ENCODE peak calls at places on chromosomes 5 and 9, in six cellular contexts. O is ascending aorta, M is endothelial cell of umbilical vein, Q is CD14-positive monocyte, A is mammary epithelial cell, W is cardiac muscle cell. J is an unnamed sample.

GRCh38 chr9:111297061-111297824 is 32.8 kb downstream of the OR2K2 start:
- DNase-seq in O (no peak), W (no peak), M (no peak), A (no peak), Q (no peak), J (no peak)

GRCh38 chr9:116842658-116843057 is 155.6 kb downstream of the TRIM32 start:
- DNase-seq in W (no peak), O (no peak), A (peak; percentile 20), Q (no peak), M (no peak), J (no peak)

GRCh38 chr9:111959468-111959941 is 62.9 kb downstream of the UGCG start:
- DNase-seq in Q (peak; percentile 71), O (no peak), A (peak; percentile 99), W (peak; percentile 11), M (peak; percentile 49), J (peak; percentile 94)

GRCh38 chr9:90523953-90524352 is 118.7 kb downstream of the DIRAS2 start:
- DNase-seq in W (no peak), A (no peak), M (no peak), Q (no peak), O (no peak), J (no peak)

GRCh38 chr5:60972225-60972624 is 27.2 kb downstream of the NDUFAF2 start:
- DNase-seq in A (peak; percentile 28), Q (no peak), M (no peak), W (no peak), O (no peak), J (no peak)

GRCh38 chr5:174733091-174733690 is 8.8 kb downstream of the MSX2 start:
- DNase-seq in W (no peak), O (no peak), A (no peak), Q (no peak), M (no peak), J (no peak)

GRCh38 chr9:121581775-121582600 is 69.4 kb upstream of the DAB2IP start:
- DNase-seq in W (no peak), Q (no peak), M (no peak), O (no peak), A (no peak), J (no peak)

GRCh38 chr5:89932771-89933181 is 476.8 kb downstream of the CETN3 start:
- DNase-seq in O (no peak), A (no peak), Q (no peak), W (no peak), M (peak; percentile 63), J (no peak)

GRCh38 chr5:143006511-143006910 is 236.3 kb downstream of the ARHGAP26 start:
- DNase-seq in A (no peak), O (no peak), Q (no peak), W (no peak), M (no peak), J (no peak)

GRCh38 chr9:116686693-116687073 is 422 bp upstream of the TRIM32 start:
- DNase-seq in Q (no peak), A (no peak), M (no peak), W (peak; percentile 19), O (no peak), J (no peak)

GRCh38 chr9:129873563-129873962 is 38.3 kb downstream of the USP20 start:
- DNase-seq in W (no peak), O (no peak), Q (no peak), M (no peak), A (no peak), J (no peak)

GRCh38 chr5:115571441-115571878 is 26.9 kb upstream of the FEM1C start:
- DNase-seq in Q (no peak), W (no peak), A (no peak), O (no peak), M (peak; percentile 77), J (no peak)

GRCh38 chr5:67543704-67544103 is 347.1 kb upstream of the CD180 start:
- DNase-seq in O (no peak), Q (no peak), A (no peak), W (no peak), M (no peak), J (no peak)

GRCh38 chr5:96651047-96651446 is 11.1 kb upstream of the CAST start:
- DNase-seq in W (no peak), A (no peak), Q (peak; percentile 52), M (no peak), O (no peak), J (no peak)

GRCh38 chr5:109929371-109929770 is 239.6 kb downstream of the MAN2A1 start:
- DNase-seq in M (no peak), Q (no peak), W (no peak), O (no peak), A (no peak), J (no peak)

GRCh38 chr5:62938927-62939326 is 360.3 kb downstream of the LRRC70 start:
- DNase-seq in O (no peak), A (no peak), M (no peak), W (peak; percentile 51), Q (no peak), J (no peak)

GRCh38 chr9:129166962-129167557 is 11.0 kb downstream of the IER5L start:
- DNase-seq in W (no peak), Q (peak; percentile 71), O (no peak), A (peak; percentile 89), M (peak; percentile 90), J (peak; percentile 100)

GRCh38 chr5:28896949-28897348 is 1858.6 kb upstream of the CDH9 start:
- DNase-seq in M (no peak), A (no peak), Q (no peak), O (no peak), W (no peak), J (peak; percentile 28)

GRCh38 chr5:39190311-39191102 is 28.9 kb downstream of the FYB1 start:
- DNase-seq in W (no peak), A (no peak), O (no peak), Q (no peak), M (no peak), J (no peak)

GRCh38 chr5:606526-607399 is 5.4 kb upstream of the CEP72 start:
- DNase-seq in A (no peak), O (no peak), W (no peak), M (no peak), Q (no peak), J (no peak)

GRCh38 chr9:136316896-136317676 is 10.3 kb upstream of the GPSM1 start:
- DNase-seq in O (no peak), A (peak; percentile 54), W (no peak), M (no peak), Q (no peak), J (no peak)

GRCh38 chr5:53481887-53482716 is 1.7 kb downstream of the FST start:
- DNase-seq in O (peak; percentile 13), Q (peak; percentile 72), M (peak; percentile 62), W (peak; percentile 63), A (peak; percentile 78), J (peak; percentile 92)

GRCh38 chr9:5532301-5532700 is 22.0 kb downstream of the PDCD1LG2 start:
- DNase-seq in Q (no peak), A (no peak), M (no peak), O (no peak), W (no peak), J (no peak)

GRCh38 chr9:105187781-105188180 is 56.7 kb upstream of the SLC44A1 start:
- DNase-seq in W (no peak), A (peak; percentile 50), Q (no peak), O (no peak), M (peak; percentile 81), J (peak; percentile 83)

GRCh38 chr5:7018144-7018543 is 304.9 kb downstream of the TENT4A start:
- DNase-seq in Q (no peak), M (no peak), A (no peak), W (no peak), O (no peak), J (no peak)

GRCh38 chr5:7017004-7017770 is 304.0 kb downstream of the TENT4A start:
- DNase-seq in A (no peak), O (no peak), M (no peak), Q (no peak), W (no peak), J (no peak)

GRCh38 chr5:7015586-7016256 is 302.5 kb downstream of the TENT4A start:
- DNase-seq in M (no peak), W (no peak), O (no peak), Q (no peak), A (no peak), J (no peak)

DNA sequence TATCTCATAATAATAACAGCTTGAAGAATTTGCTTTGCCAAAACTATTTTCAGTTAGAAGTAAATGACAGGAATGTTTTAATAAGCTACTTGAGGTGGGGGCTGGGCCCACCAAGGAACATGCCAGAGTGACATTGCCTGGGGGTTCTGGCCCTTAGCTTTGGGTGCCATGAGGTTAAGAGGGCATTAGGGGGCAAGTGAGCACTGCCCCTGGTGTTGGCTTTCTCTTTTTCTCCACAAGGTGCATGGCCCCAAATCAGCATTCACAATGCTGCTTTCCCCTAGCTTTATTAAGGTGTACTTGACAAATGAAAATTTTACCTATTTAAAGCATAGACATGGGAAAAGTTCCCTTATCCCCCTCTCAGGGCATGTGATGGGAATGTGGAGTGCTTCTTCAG is 305.4 kb downstream of the TENT4A start:
- DNase-seq in W (no peak), A (no peak), O (no peak), Q (no peak), M (no peak), J (no peak)
- TF ChIP-seq CTCF in W (no peak), A (no peak), O (no peak), Q (no peak), M (no peak), J (no peak)

GRCh38 chr9:14361074-14361473 is 47.1 kb upstream of the NFIB start:
- DNase-seq in M (no peak), A (no peak), O (no peak), Q (no peak), W (no peak), J (no peak)
- TF ChIP-seq CTCF in M (no peak), A (no peak), O (no peak), Q (no peak), W (no peak), J (no peak)

GRCh38 chr5:31196309-31196708 is 2.8 kb downstream of the CDH6 start:
- DNase-seq in Q (no peak), O (no peak), A (no peak), W (peak; percentile 30), M (no peak), J (no peak)
- TF ChIP-seq CTCF in Q (no peak), O (no peak), A (no peak), W (no peak), M (no peak), J (no peak)

GRCh38 chr9:94840738-94841137 is 114.2 kb downstream of the AOPEP start:
- DNase-seq in O (no peak), W (no peak), A (no peak), Q (no peak), M (no peak), J (no peak)

GRCh38 chr9:94843089-94843488 is 116.6 kb downstream of the AOPEP start:
- DNase-seq in Q (no peak), W (peak; percentile 58), O (no peak), A (no peak), M (no peak), J (no peak)

GRCh38 chr9:94839398-94839797 is 112.9 kb downstream of the AOPEP start:
- DNase-seq in O (no peak), A (no peak), M (no peak), Q (no peak), W (no peak), J (no peak)

GRCh38 chr9:94833802-94834201 is 107.3 kb downstream of the AOPEP start:
- DNase-seq in O (no peak), W (no peak), Q (no peak), A (no peak), M (no peak), J (no peak)

DNA sequence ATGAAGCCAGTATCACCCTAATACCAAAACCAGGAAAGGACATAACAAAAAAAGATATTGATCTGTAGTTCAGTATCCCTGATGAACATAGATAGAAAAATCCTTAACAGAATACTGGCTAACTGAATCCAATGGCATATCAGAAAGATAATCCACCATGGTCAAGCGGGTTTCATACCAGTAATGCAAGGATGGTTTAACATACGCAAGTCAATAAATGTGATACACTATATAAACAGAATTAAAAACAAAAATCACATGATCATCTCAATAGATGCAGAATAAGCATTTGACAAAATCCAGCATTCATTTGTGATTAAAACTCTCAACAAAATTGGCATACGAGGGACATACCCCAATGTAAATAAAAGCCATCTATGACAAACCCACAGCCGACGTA is 110.9 kb downstream of the AOPEP start:
- DNase-seq in W (no peak), O (no peak), M (no peak), A (no peak), Q (no peak), J (no peak)
- TF ChIP-seq CTCF in W (no peak), O (no peak), M (no peak), A (no peak), Q (no peak), J (no peak)

J was measured in RWPE1.